ENCODE peak calls at places on chromosomes 3 and 15, in ten cellular contexts. C is fibroblast of the aortic adventitia, T is BJ, E is adrenal gland, Q is stomach, Z is OCI-LY7, D is fibroblast of lung, K is nephron progenitor cell, M is esophagus squamous epithelium, O is choroid plexus epithelial cell. F is an unnamed sample.

GRCh38 chr3:119669906-119670570 is 7.2 kb downstream of the COX17 start:
- DNase-seq in Z (no peak), Q (no peak), C (peak), D (peak), E (peak), M (no peak), T (no peak), O (peak), K (no peak), F (no peak)

GRCh38 chr3:54988302-54989022 is 60.6 kb upstream of the LRTM1 start:
- DNase-seq in D (peak), Z (no peak), Q (no peak), M (no peak), K (no peak), C (peak), T (peak), E (peak), O (peak), F (no peak)

GRCh38 chr3:178072391-178072790 is 463.8 kb upstream of the KCNMB2 start:
- DNase-seq in C (peak), D (peak), Z (no peak), K (no peak), T (no peak), M (no peak), O (peak), E (no peak), Q (no peak), F (no peak)

GRCh38 chr3:125057186-125057850 is 1.5 kb upstream of the HEG1 start:
- DNase-seq in T (peak), K (no peak), Q (no peak), M (no peak), O (peak), D (peak), E (peak), Z (no peak), C (peak), F (no peak)

GRCh38 chr3:148750296-148750695 is 52.6 kb downstream of the AGTR1 start:
- DNase-seq in C (no peak), T (no peak), O (peak), M (no peak), Q (no peak), K (no peak), E (no peak), Z (no peak), D (no peak), F (no peak)

GRCh38 chr3:169241928-169242751 is 421.4 kb downstream of the MECOM start:
- DNase-seq in D (peak), C (peak), Q (peak), M (no peak), Z (no peak), O (peak), T (no peak), K (peak), E (no peak), F (peak)

GRCh38 chr3:172647823-172648222 is 63.0 kb downstream of the NCEH1 start:
- DNase-seq in M (no peak), Q (peak), Z (no peak), O (no peak), E (no peak), D (no peak), K (no peak), C (no peak), T (no peak), F (no peak)

GRCh38 chr3:147939425-147940196 is 530.4 kb downstream of the ZIC1 start:
- DNase-seq in Z (no peak), D (no peak), O (peak), Q (no peak), K (peak), E (no peak), T (no peak), M (no peak), C (no peak), F (peak)

GRCh38 chr3:94299741-94300140 is 236.9 kb downstream of the NSUN3 start:
- DNase-seq in M (no peak), K (no peak), E (no peak), D (no peak), C (no peak), O (no peak), Q (no peak), T (no peak), Z (no peak), F (no peak)

GRCh38 chr3:3110749-3111361 is 681 bp upstream of the IL5RA start:
- DNase-seq in O (no peak), K (no peak), Z (no peak), C (no peak), Q (no peak), D (no peak), T (no peak), M (no peak), E (no peak), F (no peak)

GRCh38 chr3:161291191-161291901 is 70.2 kb downstream of the NMD3 start:
- DNase-seq in Z (no peak), K (no peak), Q (peak), O (no peak), E (no peak), D (no peak), T (no peak), C (no peak), M (no peak), F (no peak)

GRCh38 chr3:157127268-157127667 is 32.7 kb downstream of the CCNL1 start:
- DNase-seq in M (no peak), O (no peak), T (no peak), E (no peak), D (no peak), K (no peak), Q (no peak), Z (no peak), C (no peak), F (no peak)

GRCh38 chr3:47000922-47001730 is 21.7 kb downstream of the NBEAL2 start:
- DNase-seq in D (no peak), E (no peak), T (no peak), K (no peak), Z (no peak), C (no peak), O (no peak), M (no peak), Q (no peak), F (peak)

GRCh38 chr3:47001731-47002489 is 22.4 kb downstream of the NBEAL2 start:
- DNase-seq in T (no peak), K (no peak), Z (no peak), C (no peak), E (no peak), D (no peak), M (no peak), Q (no peak), O (no peak), F (peak)

GRCh38 chr3:47003461-47004368 is 24.2 kb downstream of the NBEAL2 start:
- DNase-seq in Q (no peak), K (no peak), C (no peak), M (no peak), O (no peak), Z (no peak), T (no peak), E (no peak), D (no peak), F (no peak)

GRCh38 chr3:47004369-47005211 is 25.1 kb downstream of the NBEAL2 start:
- DNase-seq in T (no peak), K (no peak), O (no peak), D (no peak), E (no peak), Q (no peak), C (no peak), M (no peak), Z (no peak), F (no peak)

DNA sequence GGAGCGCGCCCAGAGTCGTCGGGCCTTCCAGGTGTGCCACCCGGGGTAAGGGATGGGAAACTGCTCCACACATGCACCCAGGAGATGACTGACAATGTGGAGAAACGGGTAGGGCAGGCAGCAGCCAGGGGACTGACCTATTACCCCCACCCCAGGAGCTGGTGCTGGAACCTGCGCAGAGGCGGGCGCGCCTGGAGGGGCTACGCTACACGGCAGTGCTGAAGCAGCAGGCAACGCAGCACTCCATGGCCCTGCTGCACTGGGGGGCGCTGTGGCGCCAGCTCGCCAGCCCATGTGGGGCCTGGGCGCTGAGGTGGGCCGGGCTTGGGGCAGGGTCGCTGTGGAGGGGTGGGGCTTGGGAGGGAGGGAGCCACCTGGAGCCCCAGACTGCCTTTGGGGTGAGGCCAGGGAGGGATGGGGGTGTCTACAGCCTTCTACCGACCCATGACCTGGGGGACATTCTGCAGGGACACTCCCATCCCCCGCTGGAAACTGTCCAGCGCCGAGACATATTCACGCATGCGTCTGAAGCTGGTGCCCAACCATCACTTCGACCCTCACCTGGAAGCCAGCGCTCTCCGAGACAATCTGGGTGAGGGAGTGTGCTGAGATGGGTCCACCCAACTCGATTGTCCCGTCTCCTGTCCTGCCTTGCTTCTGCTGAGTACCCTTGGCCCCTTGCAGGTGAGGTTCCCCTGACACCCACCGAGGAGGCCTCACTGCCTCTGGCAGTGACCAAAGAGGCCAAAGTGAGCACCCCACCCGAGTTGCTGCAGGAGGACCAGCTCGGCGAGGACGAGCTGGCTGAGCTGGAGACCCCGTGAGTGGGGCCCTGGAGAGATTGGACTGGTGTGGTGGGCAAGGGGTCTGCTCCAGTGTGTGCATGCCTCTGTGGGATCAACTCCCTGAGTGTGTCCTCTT is 23.3 kb downstream of the NBEAL2 start:
- DNase-seq in O (no peak), M (no peak), T (no peak), Z (no peak), C (no peak), E (no peak), K (peak), D (no peak), Q (no peak), F (no peak)
- TF ChIP-seq CTCF in O (peak), M (no peak), T (no peak), Z (peak), C (no peak), E (no peak), K (no peak), D (peak), Q (no peak), F (no peak)

DNA sequence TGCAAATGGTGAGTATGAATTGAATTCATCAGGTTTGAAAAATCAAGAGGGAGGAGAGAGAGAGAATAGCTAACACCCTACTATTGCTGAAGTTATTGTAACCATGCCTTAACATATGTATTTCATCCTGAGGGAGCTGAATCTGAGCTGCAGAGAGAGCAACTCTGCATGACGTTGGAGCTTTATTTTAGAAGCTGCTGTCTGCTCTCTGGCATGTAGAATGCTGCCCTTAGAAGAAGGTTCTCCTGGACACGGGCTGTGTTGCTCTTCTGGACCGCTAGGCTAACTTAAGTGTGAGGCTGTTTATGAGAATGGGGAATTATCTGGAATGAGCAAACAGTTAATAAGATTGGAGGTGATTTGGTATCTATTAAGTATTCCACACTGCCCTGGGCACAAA is 814.6 kb downstream of the AGBL1 start:
- DNase-seq in O (no peak), Q (no peak), K (no peak), C (no peak), D (no peak), Z (no peak), T (no peak), E (no peak), M (no peak), F (no peak)
- TF ChIP-seq CTCF in O (no peak), Q (no peak), K (no peak), C (no peak), D (no peak), Z (no peak), T (no peak), E (no peak), M (no peak), F (no peak)

GRCh38 chr15:68289621-68290352 is 12.2 kb downstream of the FEM1B start:
- DNase-seq in D (no peak), E (no peak), K (no peak), O (no peak), Q (no peak), T (no peak), C (no peak), Z (no peak), M (no peak), F (no peak)
- TF ChIP-seq CTCF in D (no peak), E (no peak), K (no peak), O (no peak), Q (no peak), T (no peak), C (no peak), Z (no peak), M (no peak), F (no peak)

DNA sequence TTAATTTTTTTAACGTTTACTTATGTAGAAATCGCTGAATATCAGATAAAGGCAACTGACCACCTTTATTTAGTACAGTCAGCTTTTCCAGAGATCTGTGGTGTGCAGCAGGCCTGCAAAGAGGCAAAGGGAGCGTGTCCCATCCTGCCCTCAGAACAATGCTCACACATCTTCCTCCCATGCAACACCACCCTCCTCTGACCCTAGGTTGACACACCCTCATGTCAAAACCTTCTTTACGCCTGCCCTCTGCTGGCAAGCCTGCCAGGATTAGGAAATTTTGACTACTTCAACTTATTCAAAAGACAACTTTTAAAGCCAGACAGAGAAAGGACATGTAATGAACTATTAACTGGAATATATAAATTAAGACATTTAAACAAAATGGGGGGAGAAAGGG is 513.7 kb downstream of the FOXP1 start:
- DNase-seq in M (no peak), Q (peak), Z (peak), E (peak), O (peak), K (peak), T (no peak), D (peak), C (peak), F (peak)
- TF ChIP-seq CTCF in M (peak), Q (no peak), Z (peak), E (peak), O (peak), K (peak), T (peak), D (peak), C (peak), F (peak)

DNA sequence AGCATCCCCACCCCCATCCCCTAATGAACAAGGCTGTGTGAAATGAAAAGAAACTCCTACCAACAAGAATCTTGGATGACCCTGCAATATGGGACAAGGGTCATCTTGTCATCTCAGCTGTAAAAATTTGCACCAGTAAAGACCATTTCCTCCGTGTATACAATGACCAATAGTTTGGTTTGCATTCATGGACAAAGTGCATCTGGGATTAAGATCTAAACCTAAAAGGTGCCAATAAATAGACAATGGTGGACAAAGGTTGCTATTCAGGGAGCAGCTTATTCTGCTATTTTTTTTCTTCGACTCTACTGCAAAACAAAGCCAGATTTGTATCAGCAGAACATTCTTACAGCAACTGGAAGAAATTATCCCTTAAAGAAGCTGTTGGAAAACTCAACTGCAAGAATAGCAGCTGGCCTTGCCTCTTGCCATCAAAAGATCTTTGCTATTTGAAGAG is 8.0 kb downstream of the MGLL start:
- DNase-seq in C (no peak), Q (no peak), M (no peak), K (no peak), O (no peak), T (no peak), Z (no peak), D (no peak), E (no peak), F (no peak)
- TF ChIP-seq CTCF in C (no peak), Q (no peak), M (no peak), K (no peak), O (no peak), T (no peak), Z (no peak), D (no peak), E (no peak), F (no peak)

GRCh38 chr15:90535254-90535653 is 5.5 kb downstream of the CRTC3 start:
- DNase-seq in E (no peak), T (no peak), K (no peak), Z (no peak), M (no peak), O (no peak), Q (no peak), D (no peak), C (no peak), F (no peak)

GRCh38 chr15:90531147-90531546 is 1.4 kb downstream of the CRTC3 start:
- DNase-seq in Q (no peak), M (no peak), T (no peak), E (no peak), O (no peak), Z (no peak), D (no peak), K (no peak), C (no peak), F (no peak)

GRCh38 chr15:90530250-90531051 is 728 bp downstream of the CRTC3 start:
- DNase-seq in M (no peak), Z (peak), D (peak), K (peak), O (peak), T (no peak), C (peak), E (peak), Q (peak), F (peak)

GRCh38 chr15:90529008-90529368 is 735 bp upstream of the CRTC3 start:
- DNase-seq in T (no peak), M (no peak), D (no peak), O (no peak), C (no peak), E (no peak), Z (no peak), K (no peak), Q (no peak), F (no peak)

DNA sequence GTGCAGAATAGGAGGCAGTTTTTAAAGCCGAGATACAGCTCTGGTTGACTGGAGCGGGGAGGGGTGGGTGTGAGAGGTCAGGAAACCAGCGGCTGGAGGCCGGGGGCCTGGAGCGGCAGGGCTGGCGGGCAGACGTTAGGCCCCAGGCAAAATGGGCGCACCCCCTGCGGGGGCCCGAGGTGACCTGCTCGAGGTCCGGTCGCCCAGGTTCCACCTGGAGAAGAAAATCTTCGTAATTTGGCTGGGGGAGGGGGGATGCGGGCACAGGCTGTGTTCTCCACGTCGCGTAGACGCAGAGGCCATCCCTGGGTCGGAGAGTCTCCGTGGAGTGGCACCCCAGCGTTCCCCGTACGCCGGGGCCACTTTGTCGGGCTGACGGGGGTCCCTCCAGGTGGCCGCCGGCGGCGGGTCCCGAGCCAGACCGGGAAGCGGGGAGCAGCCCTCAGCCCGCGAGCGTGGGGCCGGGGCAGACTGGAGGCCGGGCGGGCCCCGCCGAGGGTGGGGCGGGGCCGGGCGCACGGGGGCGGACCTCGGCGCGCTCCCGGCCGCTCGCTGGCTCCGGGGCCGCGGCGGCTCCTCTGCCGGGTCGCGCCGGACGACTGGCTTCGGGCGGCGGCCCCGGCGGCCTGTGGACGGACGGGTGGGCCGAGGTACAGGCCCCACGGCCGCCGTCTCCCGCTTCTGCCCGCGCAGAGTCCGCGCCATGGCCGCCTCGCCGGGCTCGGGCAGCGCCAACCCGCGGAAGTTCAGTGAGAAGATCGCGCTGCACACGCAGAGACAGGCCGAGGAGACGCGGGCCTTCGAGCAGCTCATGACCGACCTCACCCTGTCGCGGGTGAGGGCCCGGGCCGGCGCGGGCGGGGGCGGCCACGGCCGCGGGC is at the start of gene CRTC3:
- DNase-seq in O (peak), T (no peak), K (peak), D (peak), M (no peak), E (peak), C (peak), Z (peak), Q (peak), F (peak)
- TF ChIP-seq CTCF in O (peak), T (peak), K (no peak), D (no peak), M (no peak), E (peak), C (no peak), Z (no peak), Q (no peak), F (no peak)

GRCh38 chr3:46375214-46375613 is 4.5 kb downstream of the CCR5 start:
- DNase-seq in Z (no peak), C (no peak), D (no peak), T (no peak), Q (no peak), K (no peak), M (no peak), E (no peak), O (no peak), F (no peak)

GRCh38 chr3:46381662-46382061 is 10.9 kb downstream of the CCR5 start:
- DNase-seq in C (no peak), Q (no peak), T (no peak), K (no peak), O (no peak), E (no peak), M (no peak), D (no peak), Z (no peak), F (no peak)

GRCh38 chr3:46380471-46381215 is 9.9 kb downstream of the CCR5 start:
- DNase-seq in Q (no peak), E (no peak), T (no peak), K (no peak), M (no peak), O (peak), Z (no peak), C (peak), D (peak), F (no peak)

GRCh38 chr3:46375814-46376213 is 5.1 kb downstream of the CCR5 start:
- DNase-seq in Z (no peak), Q (no peak), M (no peak), T (no peak), O (no peak), C (no peak), D (no peak), K (no peak), E (no peak), F (no peak)

GRCh38 chr3:46378426-46378942 is 7.7 kb downstream of the CCR5 start:
- DNase-seq in K (peak), O (peak), E (peak), D (peak), Q (peak), M (no peak), C (peak), T (no peak), Z (peak), F (peak)
- TF ChIP-seq CTCF in K (peak), O (peak), E (peak), D (peak), Q (no peak), M (peak), C (peak), T (peak), Z (peak), F (peak)

F was measured in glutamatergic neuron.